ENCODE peak calls at places on chromosomes 3 and 15, in five cellular contexts. A is anterior cingulate cortex; H is activated CD4-positive, alpha-beta T cell treated with anti-CD3 and anti-CD28 coated beads, Interleukin-2, amount 50 U/mL, for 24 hours; O is ACHN; C is mesenteric fat pad. M is an unnamed sample.

GRCh38 chr15:70437882-70438331 is 325.5 kb downstream of the UACA start:
- DNase-seq in A (no peak), O (no peak), H (no peak), C (no peak), M (no peak)

GRCh38 chr15:62119224-62119925 is 45.7 kb downstream of the C2CD4B start:
- DNase-seq in C (no peak), H (no peak), O (peak), A (no peak), M (peak)

GRCh38 chr3:89303721-89304120 is 196.3 kb downstream of the EPHA3 start:
- DNase-seq in H (no peak), A (no peak), C (no peak), O (no peak), M (no peak)

GRCh38 chr3:152474585-152474984 is 205.9 kb downstream of the MBNL1 start:
- DNase-seq in H (no peak), O (peak), C (no peak), A (no peak), M (peak)

GRCh38 chr3:12932347-12932746 is 91.0 kb upstream of the RPL32 start:
- DNase-seq in A (peak), C (no peak), H (no peak), O (no peak), M (no peak)

GRCh38 chr3:100761211-100761921 is 52.1 kb downstream of the TFG start:
- DNase-seq in H (no peak), A (no peak), O (peak), C (no peak), M (no peak)

GRCh38 chr3:126550488-126551051 is 8.2 kb downstream of the C3orf22 start:
- DNase-seq in O (no peak), A (no peak), H (no peak), C (peak), M (no peak)

GRCh38 chr15:40952301-40952900 is 870 bp upstream of the CHAC1 start:
- DNase-seq in O (no peak), C (no peak), A (no peak), H (no peak), M (no peak)

GRCh38 chr15:70251246-70251990 is 153.7 kb upstream of the TLE3 start:
- DNase-seq in H (no peak), C (no peak), O (no peak), A (no peak), M (no peak)

GRCh38 chr3:13086594-13086993 is 13.4 kb upstream of the IQSEC1 start:
- DNase-seq in O (no peak), A (no peak), C (no peak), H (no peak), M (peak)

GRCh38 chr3:140091143-140091542 is 156.2 kb downstream of the CLSTN2 start:
- DNase-seq in H (no peak), A (no peak), O (peak), C (no peak), M (no peak)

GRCh38 chr3:10340476-10340875 is 19.6 kb upstream of the SEC13 start:
- DNase-seq in H (no peak), A (peak), O (no peak), C (no peak), M (no peak)

GRCh38 chr15:79593119-79593869 is 161.2 kb downstream of the MINAR1 start:
- DNase-seq in O (no peak), A (no peak), C (no peak), H (no peak), M (no peak)

GRCh38 chr3:46667061-46667621 is 26.3 kb downstream of the ALS2CL start:
- DNase-seq in A (no peak), H (no peak), O (no peak), C (peak), M (no peak)

GRCh38 chr3:4071481-4072184 is 231.5 kb upstream of the SETMAR start:
- DNase-seq in A (no peak), C (no peak), O (no peak), H (no peak), M (no peak)

GRCh38 chr3:22922317-22922716 is 280.8 kb upstream of the UBE2E2 start:
- DNase-seq in H (no peak), A (no peak), C (no peak), O (peak), M (no peak)

GRCh38 chr15:38002883-38003477 is 68.5 kb downstream of the TMCO5A start:
- DNase-seq in H (no peak), C (no peak), A (peak), O (peak), M (peak)

GRCh38 chr3:41900265-41900664 is 61.6 kb downstream of the ULK4 start:
- DNase-seq in A (no peak), O (peak), H (no peak), C (no peak), M (peak)

GRCh38 chr15:97791824-97792792 is 168.4 kb upstream of the ARRDC4 start:
- DNase-seq in O (no peak), C (no peak), H (no peak), A (no peak), M (no peak)

GRCh38 chr3:11721114-11721440 is 77.4 kb upstream of the VGLL4 start:
- DNase-seq in C (no peak), O (no peak), A (no peak), H (no peak), M (no peak)

GRCh38 chr3:31755911-31756658 is 223.4 kb downstream of the STT3B start:
- DNase-seq in A (no peak), O (no peak), H (no peak), C (no peak), M (peak)

GRCh38 chr15:92521624-92522008 is 127.9 kb downstream of the ST8SIA2 start:
- DNase-seq in H (no peak), A (peak), C (no peak), O (peak), M (peak)

GRCh38 chr3:140216249-140216648 is 281.3 kb downstream of the CLSTN2 start:
- DNase-seq in C (no peak), H (no peak), O (peak), A (no peak), M (peak)

GRCh38 chr3:18424862-18425640 is at the start of gene SATB1:
- DNase-seq in H (peak), A (peak), O (peak), C (peak), M (peak)

GRCh38 chr15:29135266-29135665 is 134.4 kb downstream of the NSMCE3 start:
- DNase-seq in H (no peak), C (no peak), O (no peak), A (no peak), M (no peak)